ENCODE peak calls at places on chromosomes 4 and X, in seven cellular contexts. T is suprapubic skin, M is A549, K is upper lobe of left lung, C is neural progenitor cell, R is aorta, F is neuronal stem cell. V is an unnamed sample.
A peak's percentile ranks its signal among the peaks of the same experiment; 100 is the strongest.

GRCh38 chr4:64417974-64418373 is 8.7 kb upstream of the TECRL start:
- DNase-seq in T (no peak), M (no peak), K (no peak), C (peak; percentile 18), R (no peak), F (peak; percentile 9), V (peak; percentile 23)

GRCh38 chrX:66408507-66408906 is 230.4 kb downstream of the EDA2R start:
- DNase-seq in T (no peak), M (peak; percentile 4), K (no peak), C (no peak), R (no peak), F (no peak), V (no peak)

GRCh38 chr4:8508266-8508665 is 67.7 kb downstream of the TRMT44 start:
- DNase-seq in T (no peak), M (no peak), K (no peak), C (no peak), R (no peak), F (no peak), V (no peak)

GRCh38 chr4:21801661-21802355 is 146.8 kb downstream of the KCNIP4 start:
- DNase-seq in T (no peak), M (no peak), K (no peak), C (no peak), R (no peak), F (no peak), V (no peak)

GRCh38 chr4:91070736-91071135 is 943.5 kb downstream of the CCSER1 start:
- DNase-seq in T (no peak), M (no peak), K (no peak), C (no peak), R (no peak), F (no peak), V (no peak)

GRCh38 chrX:105375816-105376215 is 155.3 kb upstream of the TEX13A start:
- DNase-seq in T (no peak), M (no peak), K (no peak), C (no peak), R (no peak), F (no peak), V (no peak)

GRCh38 chr4:64807821-64808220 is 398.6 kb upstream of the TECRL start:
- DNase-seq in T (no peak), M (no peak), K (no peak), C (no peak), R (no peak), F (no peak), V (no peak)

GRCh38 chr4:76779740-76780459 is 118.0 kb downstream of the SOWAHB start:
- DNase-seq in T (no peak), M (no peak), K (no peak), C (no peak), R (no peak), F (no peak), V (peak; percentile 70)

GRCh38 chrX:124940536-124940935 is 379.1 kb upstream of the TEX13C start:
- DNase-seq in T (no peak), M (no peak), K (no peak), C (no peak), R (no peak), F (no peak), V (no peak)

GRCh38 chr4:33171873-33172550 is 2451.8 kb downstream of the PCDH7 start:
- DNase-seq in T (no peak), M (no peak), K (no peak), C (no peak), R (no peak), F (no peak), V (no peak)

GRCh38 chrX:21990812-21991211 is 41.3 kb upstream of the PHEX start:
- DNase-seq in T (no peak), M (no peak), K (no peak), C (no peak), R (no peak), F (no peak), V (no peak)

GRCh38 chrX:119669424-119670037 is 23.4 kb downstream of the SEPTIN6 start:
- DNase-seq in T (no peak), M (no peak), K (no peak), C (no peak), R (no peak), F (no peak), V (peak; percentile 79)

GRCh38 chr4:132642196-132642817 is 506.8 kb upstream of the PCDH10 start:
- DNase-seq in T (no peak), M (peak; percentile 34), K (no peak), C (peak; percentile 76), R (no peak), F (peak; percentile 53), V (peak; percentile 12)

GRCh38 chr4:43146198-43146597 is 253.7 kb downstream of the GRXCR1 start:
- DNase-seq in T (no peak), M (no peak), K (no peak), C (no peak), R (no peak), F (no peak), V (no peak)

GRCh38 chr4:121653214-121653613 is 43.6 kb downstream of the ANXA5 start:
- DNase-seq in T (no peak), M (no peak), K (no peak), C (no peak), R (no peak), F (no peak), V (no peak)

GRCh38 chr4:76803522-76803921 is 94.4 kb downstream of the SOWAHB start:
- DNase-seq in T (no peak), M (peak; percentile 24), K (no peak), C (no peak), R (no peak), F (no peak), V (peak; percentile 92)

GRCh38 chrX:34893741-34894140 is 48.9 kb upstream of the FAM47B start:
- DNase-seq in T (no peak), M (no peak), K (no peak), C (no peak), R (no peak), F (no peak), V (no peak)

GRCh38 chrX:31580726-31581125 is 508.9 kb upstream of the FTHL17 start:
- DNase-seq in T (no peak), M (no peak), K (no peak), C (peak; percentile 4), R (no peak), F (no peak), V (peak; percentile 21)

GRCh38 chrX:5726246-5726645 is 502.4 kb downstream of the NLGN4X start:
- DNase-seq in T (no peak), M (no peak), K (no peak), C (no peak), R (no peak), F (no peak), V (no peak)

GRCh38 chrX:5724123-5724522 is 504.5 kb downstream of the NLGN4X start:
- DNase-seq in T (no peak), M (no peak), K (no peak), C (no peak), R (no peak), F (no peak), V (no peak)
- H3K9me3 ChIP-seq in T (no peaks in the 10 kb centered on the region), M (no peaks in the 10 kb centered on the region), K (no peaks in the 10 kb centered on the region), C (no peaks in the 10 kb centered on the region), R (no peaks in the 10 kb centered on the region), F (no peaks in the 10 kb centered on the region), V (no peaks in the 10 kb centered on the region)

DNA sequence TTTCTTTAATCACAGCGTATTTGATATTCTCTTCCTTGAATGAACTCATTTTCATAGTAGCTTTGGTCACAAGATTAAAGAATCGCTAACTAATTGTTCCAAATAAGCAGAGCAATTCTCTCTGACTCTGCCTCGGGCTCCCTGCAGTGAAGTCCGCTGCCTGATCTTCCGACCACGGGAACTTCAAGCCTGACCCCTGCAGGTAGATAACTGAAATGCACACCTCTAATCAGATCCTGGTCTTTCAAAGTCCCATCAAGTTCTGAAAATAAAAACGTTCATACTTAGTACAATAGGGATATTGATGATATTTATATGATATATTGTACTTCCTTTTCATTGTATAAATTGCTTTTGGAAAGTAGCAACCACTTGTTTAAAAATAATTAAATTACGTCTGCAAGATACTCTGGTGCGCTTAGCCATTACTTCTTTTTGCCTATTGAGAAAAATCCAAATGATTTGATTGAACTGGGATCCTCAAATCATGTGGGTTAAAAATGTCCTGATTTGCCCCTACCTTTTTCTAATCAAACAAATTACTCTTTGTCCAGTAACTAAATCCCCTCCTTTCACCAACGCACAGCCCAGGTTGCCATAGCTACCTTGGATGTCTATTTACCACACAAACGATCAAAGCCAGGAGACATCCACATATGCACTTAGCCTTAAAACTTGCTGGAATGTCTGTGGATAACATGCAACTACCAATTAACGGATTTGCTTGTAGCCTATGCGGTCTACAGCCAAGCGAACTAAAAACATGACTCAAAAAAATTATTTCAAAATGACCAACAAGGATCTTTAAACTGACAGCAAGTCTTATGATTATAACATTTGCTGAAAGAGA is 4.2 kb downstream of the MID1 start:
- DNase-seq in T (no peak), M (peak; percentile 73), K (peak; percentile 52), C (peak; percentile 75), R (no peak), F (no peak), V (peak; percentile 37)
- H3K4me3 ChIP-seq in T (no peak overlapping the region), M (peak overlapping the region; percentile 68), K (no peak overlapping the region), C (peak overlapping the region; percentile 61), R (no peak overlapping the region), F (no peak overlapping the region), V (no peak overlapping the region)

GRCh38 chrX:38649674-38650647 is 88.6 kb downstream of the TSPAN7 start:
- DNase-seq in T (no peak), M (no peak), K (no peak), C (no peak), R (no peak), F (no peak), V (no peak)
- H3K4me1 ChIP-seq in T (no peaks in the 10 kb centered on the region), M (no peaks in the 10 kb centered on the region), K (no peaks in the 10 kb centered on the region), C (no peaks in the 10 kb centered on the region), R (no peaks in the 10 kb centered on the region), F (no peaks in the 10 kb centered on the region), V (no peaks in the 10 kb centered on the region)

GRCh38 chrX:151741606-151742005 is 7.1 kb downstream of the CNGA2 start:
- DNase-seq in T (no peak), M (no peak), K (no peak), C (no peak), R (no peak), F (no peak), V (no peak)
- H3K9me3 ChIP-seq in T (no peaks in the 10 kb centered on the region), M (no peaks in the 10 kb centered on the region), K (no peaks in the 10 kb centered on the region), C (no peaks in the 10 kb centered on the region), R (no peaks in the 10 kb centered on the region), F (no peaks in the 10 kb centered on the region), V (no peaks in the 10 kb centered on the region)

V was measured in SJCRH30.